ENCODE peak calls at places on chromosomes 16 and 17, in nine cellular contexts. One of them, this sample, is unnamed.

GRCh38 chr17:40075216-40076100 is 12.7 kb downstream of the THRA start:
- DNase-seq in HS-5: no peak
- DNase-seq in SW480: no peak
- DNase-seq in Caki2: peak
- DNase-seq in activated T-helper 1 cell treated with anti-CD3 and anti-CD28 coated beads, Interleukin-2, amount 50 U/mL, for 16 hours: peak
- DNase-seq in stimulated activated CD4-positive, alpha-beta T cell treated with anti-CD3 and anti-CD28 coated beads, Interleukin-1b, Interleukin-23, amount 100 ng/mL, for 1 hour: peak
- DNase-seq in fibroblast of pulmonary artery: peak
- DNase-seq in hypothalamus: peak
- DNase-seq in stimulated activated CD8-positive, alpha-beta memory T cell treated with anti-CD3 and anti-CD28 coated beads, Interleukin-2, amount 100 ng/mL, for 48 hours: no peak
- DNase-seq in this sample: peak

GRCh38 chr16:51812945-51813344 is 661.9 kb upstream of the SALL1 start:
- DNase-seq in fibroblast of pulmonary artery: no peak
- DNase-seq in hypothalamus: no peak
- DNase-seq in stimulated activated CD8-positive, alpha-beta memory T cell treated with anti-CD3 and anti-CD28 coated beads, Interleukin-2, amount 100 ng/mL, for 48 hours: no peak
- DNase-seq in Caki2: no peak
- DNase-seq in HS-5: no peak
- DNase-seq in activated T-helper 1 cell treated with anti-CD3 and anti-CD28 coated beads, Interleukin-2, amount 50 U/mL, for 16 hours: no peak
- DNase-seq in SW480: no peak
- DNase-seq in stimulated activated CD4-positive, alpha-beta T cell treated with anti-CD3 and anti-CD28 coated beads, Interleukin-1b, Interleukin-23, amount 100 ng/mL, for 1 hour: no peak
- DNase-seq in this sample: no peak

GRCh38 chr17:34242553-34242952 is 12.5 kb upstream of the CCL2 start:
- DNase-seq in Caki2: no peak
- DNase-seq in HS-5: no peak
- DNase-seq in fibroblast of pulmonary artery: no peak
- DNase-seq in stimulated activated CD8-positive, alpha-beta memory T cell treated with anti-CD3 and anti-CD28 coated beads, Interleukin-2, amount 100 ng/mL, for 48 hours: no peak
- DNase-seq in hypothalamus: no peak
- DNase-seq in SW480: no peak
- DNase-seq in activated T-helper 1 cell treated with anti-CD3 and anti-CD28 coated beads, Interleukin-2, amount 50 U/mL, for 16 hours: no peak
- DNase-seq in stimulated activated CD4-positive, alpha-beta T cell treated with anti-CD3 and anti-CD28 coated beads, Interleukin-1b, Interleukin-23, amount 100 ng/mL, for 1 hour: no peak
- DNase-seq in this sample: no peak

GRCh38 chr17:29115906-29116651 is 64.1 kb downstream of the MYO18A start:
- DNase-seq in stimulated activated CD8-positive, alpha-beta memory T cell treated with anti-CD3 and anti-CD28 coated beads, Interleukin-2, amount 100 ng/mL, for 48 hours: no peak
- DNase-seq in activated T-helper 1 cell treated with anti-CD3 and anti-CD28 coated beads, Interleukin-2, amount 50 U/mL, for 16 hours: no peak
- DNase-seq in HS-5: no peak
- DNase-seq in Caki2: peak
- DNase-seq in fibroblast of pulmonary artery: peak
- DNase-seq in hypothalamus: no peak
- DNase-seq in SW480: peak
- DNase-seq in stimulated activated CD4-positive, alpha-beta T cell treated with anti-CD3 and anti-CD28 coated beads, Interleukin-1b, Interleukin-23, amount 100 ng/mL, for 1 hour: peak
- DNase-seq in this sample: peak

GRCh38 chr17:32555611-32556310 is 69.0 kb downstream of the CDK5R1 start:
- DNase-seq in fibroblast of pulmonary artery: no peak
- DNase-seq in activated T-helper 1 cell treated with anti-CD3 and anti-CD28 coated beads, Interleukin-2, amount 50 U/mL, for 16 hours: no peak
- DNase-seq in hypothalamus: no peak
- DNase-seq in SW480: no peak
- DNase-seq in stimulated activated CD8-positive, alpha-beta memory T cell treated with anti-CD3 and anti-CD28 coated beads, Interleukin-2, amount 100 ng/mL, for 48 hours: no peak
- DNase-seq in HS-5: no peak
- DNase-seq in Caki2: no peak
- DNase-seq in stimulated activated CD4-positive, alpha-beta T cell treated with anti-CD3 and anti-CD28 coated beads, Interleukin-1b, Interleukin-23, amount 100 ng/mL, for 1 hour: no peak
- DNase-seq in this sample: no peak

GRCh38 chr17:4335185-4335584 is 31.3 kb downstream of the UBE2G1 start:
- DNase-seq in stimulated activated CD4-positive, alpha-beta T cell treated with anti-CD3 and anti-CD28 coated beads, Interleukin-1b, Interleukin-23, amount 100 ng/mL, for 1 hour: no peak
- DNase-seq in SW480: no peak
- DNase-seq in activated T-helper 1 cell treated with anti-CD3 and anti-CD28 coated beads, Interleukin-2, amount 50 U/mL, for 16 hours: no peak
- DNase-seq in stimulated activated CD8-positive, alpha-beta memory T cell treated with anti-CD3 and anti-CD28 coated beads, Interleukin-2, amount 100 ng/mL, for 48 hours: no peak
- DNase-seq in HS-5: no peak
- DNase-seq in fibroblast of pulmonary artery: no peak
- DNase-seq in Caki2: no peak
- DNase-seq in hypothalamus: no peak
- DNase-seq in this sample: no peak

GRCh38 chr17:61458000-61458399 is 5.8 kb downstream of the TBX4 start:
- DNase-seq in hypothalamus: no peak
- DNase-seq in activated T-helper 1 cell treated with anti-CD3 and anti-CD28 coated beads, Interleukin-2, amount 50 U/mL, for 16 hours: no peak
- DNase-seq in HS-5: no peak
- DNase-seq in stimulated activated CD4-positive, alpha-beta T cell treated with anti-CD3 and anti-CD28 coated beads, Interleukin-1b, Interleukin-23, amount 100 ng/mL, for 1 hour: no peak
- DNase-seq in Caki2: no peak
- DNase-seq in fibroblast of pulmonary artery: no peak
- DNase-seq in stimulated activated CD8-positive, alpha-beta memory T cell treated with anti-CD3 and anti-CD28 coated beads, Interleukin-2, amount 100 ng/mL, for 48 hours: no peak
- DNase-seq in SW480: no peak
- DNase-seq in this sample: no peak

GRCh38 chr17:45408611-45409421 is 23.9 kb downstream of the ARHGAP27 start:
- DNase-seq in fibroblast of pulmonary artery: no peak
- DNase-seq in hypothalamus: no peak
- DNase-seq in stimulated activated CD4-positive, alpha-beta T cell treated with anti-CD3 and anti-CD28 coated beads, Interleukin-1b, Interleukin-23, amount 100 ng/mL, for 1 hour: no peak
- DNase-seq in HS-5: no peak
- DNase-seq in Caki2: no peak
- DNase-seq in SW480: no peak
- DNase-seq in activated T-helper 1 cell treated with anti-CD3 and anti-CD28 coated beads, Interleukin-2, amount 50 U/mL, for 16 hours: no peak
- DNase-seq in stimulated activated CD8-positive, alpha-beta memory T cell treated with anti-CD3 and anti-CD28 coated beads, Interleukin-2, amount 100 ng/mL, for 48 hours: no peak
- DNase-seq in this sample: no peak

GRCh38 chr17:36514856-36515255 is 19.8 kb downstream of the MYO19 start:
- DNase-seq in fibroblast of pulmonary artery: no peak
- DNase-seq in activated T-helper 1 cell treated with anti-CD3 and anti-CD28 coated beads, Interleukin-2, amount 50 U/mL, for 16 hours: no peak
- DNase-seq in stimulated activated CD4-positive, alpha-beta T cell treated with anti-CD3 and anti-CD28 coated beads, Interleukin-1b, Interleukin-23, amount 100 ng/mL, for 1 hour: no peak
- DNase-seq in hypothalamus: no peak
- DNase-seq in SW480: no peak
- DNase-seq in stimulated activated CD8-positive, alpha-beta memory T cell treated with anti-CD3 and anti-CD28 coated beads, Interleukin-2, amount 100 ng/mL, for 48 hours: no peak
- DNase-seq in HS-5: no peak
- DNase-seq in Caki2: no peak
- DNase-seq in this sample: no peak

GRCh38 chr17:30369995-30370394 is 8.7 kb upstream of the CPD start:
- DNase-seq in stimulated activated CD4-positive, alpha-beta T cell treated with anti-CD3 and anti-CD28 coated beads, Interleukin-1b, Interleukin-23, amount 100 ng/mL, for 1 hour: no peak
- DNase-seq in Caki2: no peak
- DNase-seq in SW480: no peak
- DNase-seq in stimulated activated CD8-positive, alpha-beta memory T cell treated with anti-CD3 and anti-CD28 coated beads, Interleukin-2, amount 100 ng/mL, for 48 hours: no peak
- DNase-seq in activated T-helper 1 cell treated with anti-CD3 and anti-CD28 coated beads, Interleukin-2, amount 50 U/mL, for 16 hours: no peak
- DNase-seq in hypothalamus: no peak
- DNase-seq in HS-5: no peak
- DNase-seq in fibroblast of pulmonary artery: no peak
- DNase-seq in this sample: no peak

GRCh38 chr17:68507581-68507980 is 4.6 kb upstream of the PRKAR1A start:
- DNase-seq in HS-5: no peak
- DNase-seq in activated T-helper 1 cell treated with anti-CD3 and anti-CD28 coated beads, Interleukin-2, amount 50 U/mL, for 16 hours: no peak
- DNase-seq in stimulated activated CD8-positive, alpha-beta memory T cell treated with anti-CD3 and anti-CD28 coated beads, Interleukin-2, amount 100 ng/mL, for 48 hours: no peak
- DNase-seq in fibroblast of pulmonary artery: no peak
- DNase-seq in Caki2: no peak
- DNase-seq in stimulated activated CD4-positive, alpha-beta T cell treated with anti-CD3 and anti-CD28 coated beads, Interleukin-1b, Interleukin-23, amount 100 ng/mL, for 1 hour: no peak
- DNase-seq in SW480: no peak
- DNase-seq in hypothalamus: no peak
- DNase-seq in this sample: no peak

GRCh38 chr16:17275989-17276530 is 194.7 kb downstream of the XYLT1 start:
- DNase-seq in activated T-helper 1 cell treated with anti-CD3 and anti-CD28 coated beads, Interleukin-2, amount 50 U/mL, for 16 hours: no peak
- DNase-seq in HS-5: no peak
- DNase-seq in stimulated activated CD8-positive, alpha-beta memory T cell treated with anti-CD3 and anti-CD28 coated beads, Interleukin-2, amount 100 ng/mL, for 48 hours: no peak
- DNase-seq in SW480: no peak
- DNase-seq in fibroblast of pulmonary artery: no peak
- DNase-seq in Caki2: no peak
- DNase-seq in stimulated activated CD4-positive, alpha-beta T cell treated with anti-CD3 and anti-CD28 coated beads, Interleukin-1b, Interleukin-23, amount 100 ng/mL, for 1 hour: no peak
- DNase-seq in hypothalamus: no peak
- DNase-seq in this sample: no peak

GRCh38 chr17:31754239-31754945 is 104.7 kb downstream of the COPRS start:
- DNase-seq in hypothalamus: no peak
- DNase-seq in Caki2: peak
- DNase-seq in stimulated activated CD8-positive, alpha-beta memory T cell treated with anti-CD3 and anti-CD28 coated beads, Interleukin-2, amount 100 ng/mL, for 48 hours: no peak
- DNase-seq in activated T-helper 1 cell treated with anti-CD3 and anti-CD28 coated beads, Interleukin-2, amount 50 U/mL, for 16 hours: no peak
- DNase-seq in stimulated activated CD4-positive, alpha-beta T cell treated with anti-CD3 and anti-CD28 coated beads, Interleukin-1b, Interleukin-23, amount 100 ng/mL, for 1 hour: no peak
- DNase-seq in fibroblast of pulmonary artery: peak
- DNase-seq in HS-5: peak
- DNase-seq in SW480: no peak
- DNase-seq in this sample: no peak

GRCh38 chr17:12765544-12765943 is 23.8 kb upstream of the ARHGAP44 start:
- DNase-seq in stimulated activated CD4-positive, alpha-beta T cell treated with anti-CD3 and anti-CD28 coated beads, Interleukin-1b, Interleukin-23, amount 100 ng/mL, for 1 hour: no peak
- DNase-seq in stimulated activated CD8-positive, alpha-beta memory T cell treated with anti-CD3 and anti-CD28 coated beads, Interleukin-2, amount 100 ng/mL, for 48 hours: no peak
- DNase-seq in fibroblast of pulmonary artery: peak
- DNase-seq in SW480: peak
- DNase-seq in activated T-helper 1 cell treated with anti-CD3 and anti-CD28 coated beads, Interleukin-2, amount 50 U/mL, for 16 hours: no peak
- DNase-seq in hypothalamus: no peak
- DNase-seq in HS-5: peak
- DNase-seq in Caki2: peak
- DNase-seq in this sample: no peak

GRCh38 chr16:86572041-86572521 is 5.5 kb downstream of the FOXC2 start:
- DNase-seq in fibroblast of pulmonary artery: no peak
- DNase-seq in stimulated activated CD4-positive, alpha-beta T cell treated with anti-CD3 and anti-CD28 coated beads, Interleukin-1b, Interleukin-23, amount 100 ng/mL, for 1 hour: no peak
- DNase-seq in activated T-helper 1 cell treated with anti-CD3 and anti-CD28 coated beads, Interleukin-2, amount 50 U/mL, for 16 hours: no peak
- DNase-seq in stimulated activated CD8-positive, alpha-beta memory T cell treated with anti-CD3 and anti-CD28 coated beads, Interleukin-2, amount 100 ng/mL, for 48 hours: no peak
- DNase-seq in SW480: no peak
- DNase-seq in Caki2: no peak
- DNase-seq in HS-5: no peak
- DNase-seq in hypothalamus: no peak
- DNase-seq in this sample: no peak

GRCh38 chr17:382644-383533 is 30.3 kb upstream of the RPH3AL start:
- DNase-seq in stimulated activated CD8-positive, alpha-beta memory T cell treated with anti-CD3 and anti-CD28 coated beads, Interleukin-2, amount 100 ng/mL, for 48 hours: no peak
- DNase-seq in Caki2: peak
- DNase-seq in hypothalamus: no peak
- DNase-seq in SW480: no peak
- DNase-seq in HS-5: no peak
- DNase-seq in stimulated activated CD4-positive, alpha-beta T cell treated with anti-CD3 and anti-CD28 coated beads, Interleukin-1b, Interleukin-23, amount 100 ng/mL, for 1 hour: no peak
- DNase-seq in fibroblast of pulmonary artery: peak
- DNase-seq in activated T-helper 1 cell treated with anti-CD3 and anti-CD28 coated beads, Interleukin-2, amount 50 U/mL, for 16 hours: no peak
- DNase-seq in this sample: peak

GRCh38 chr16:71303938-71304337 is 14.7 kb upstream of the CMTR2 start:
- DNase-seq in HS-5: no peak
- DNase-seq in hypothalamus: no peak
- DNase-seq in fibroblast of pulmonary artery: no peak
- DNase-seq in activated T-helper 1 cell treated with anti-CD3 and anti-CD28 coated beads, Interleukin-2, amount 50 U/mL, for 16 hours: no peak
- DNase-seq in Caki2: no peak
- DNase-seq in stimulated activated CD4-positive, alpha-beta T cell treated with anti-CD3 and anti-CD28 coated beads, Interleukin-1b, Interleukin-23, amount 100 ng/mL, for 1 hour: no peak
- DNase-seq in SW480: peak
- DNase-seq in stimulated activated CD8-positive, alpha-beta memory T cell treated with anti-CD3 and anti-CD28 coated beads, Interleukin-2, amount 100 ng/mL, for 48 hours: no peak
- DNase-seq in this sample: no peak

GRCh38 chr16:28616636-28617035 is 6.8 kb upstream of the SULT1A1 start:
- DNase-seq in fibroblast of pulmonary artery: no peak
- DNase-seq in Caki2: no peak
- DNase-seq in stimulated activated CD4-positive, alpha-beta T cell treated with anti-CD3 and anti-CD28 coated beads, Interleukin-1b, Interleukin-23, amount 100 ng/mL, for 1 hour: no peak
- DNase-seq in activated T-helper 1 cell treated with anti-CD3 and anti-CD28 coated beads, Interleukin-2, amount 50 U/mL, for 16 hours: no peak
- DNase-seq in HS-5: no peak
- DNase-seq in stimulated activated CD8-positive, alpha-beta memory T cell treated with anti-CD3 and anti-CD28 coated beads, Interleukin-2, amount 100 ng/mL, for 48 hours: no peak
- DNase-seq in hypothalamus: no peak
- DNase-seq in SW480: no peak
- DNase-seq in this sample: no peak

GRCh38 chr17:51124641-51125503 is 4.2 kb upstream of the SPAG9 start:
- DNase-seq in stimulated activated CD4-positive, alpha-beta T cell treated with anti-CD3 and anti-CD28 coated beads, Interleukin-1b, Interleukin-23, amount 100 ng/mL, for 1 hour: no peak
- DNase-seq in hypothalamus: no peak
- DNase-seq in activated T-helper 1 cell treated with anti-CD3 and anti-CD28 coated beads, Interleukin-2, amount 50 U/mL, for 16 hours: no peak
- DNase-seq in Caki2: peak
- DNase-seq in fibroblast of pulmonary artery: no peak
- DNase-seq in HS-5: no peak
- DNase-seq in stimulated activated CD8-positive, alpha-beta memory T cell treated with anti-CD3 and anti-CD28 coated beads, Interleukin-2, amount 100 ng/mL, for 48 hours: no peak
- DNase-seq in SW480: no peak
- DNase-seq in this sample: no peak

GRCh38 chr16:30185141-30185682 is 1.8 kb downstream of the CORO1A start:
- DNase-seq in Caki2: no peak
- DNase-seq in activated T-helper 1 cell treated with anti-CD3 and anti-CD28 coated beads, Interleukin-2, amount 50 U/mL, for 16 hours: no peak
- DNase-seq in HS-5: no peak
- DNase-seq in stimulated activated CD8-positive, alpha-beta memory T cell treated with anti-CD3 and anti-CD28 coated beads, Interleukin-2, amount 100 ng/mL, for 48 hours: peak
- DNase-seq in hypothalamus: no peak
- DNase-seq in fibroblast of pulmonary artery: no peak
- DNase-seq in SW480: no peak
- DNase-seq in stimulated activated CD4-positive, alpha-beta T cell treated with anti-CD3 and anti-CD28 coated beads, Interleukin-1b, Interleukin-23, amount 100 ng/mL, for 1 hour: peak
- DNase-seq in this sample: no peak

GRCh38 chr16:51839697-51840462 is 688.8 kb upstream of the SALL1 start:
- DNase-seq in hypothalamus: no peak
- DNase-seq in fibroblast of pulmonary artery: peak
- DNase-seq in activated T-helper 1 cell treated with anti-CD3 and anti-CD28 coated beads, Interleukin-2, amount 50 U/mL, for 16 hours: no peak
- DNase-seq in stimulated activated CD4-positive, alpha-beta T cell treated with anti-CD3 and anti-CD28 coated beads, Interleukin-1b, Interleukin-23, amount 100 ng/mL, for 1 hour: no peak
- DNase-seq in stimulated activated CD8-positive, alpha-beta memory T cell treated with anti-CD3 and anti-CD28 coated beads, Interleukin-2, amount 100 ng/mL, for 48 hours: no peak
- DNase-seq in HS-5: no peak
- DNase-seq in SW480: peak
- DNase-seq in Caki2: peak
- DNase-seq in this sample: no peak

GRCh38 chr16:26530584-26531289 is 536.0 kb upstream of the C16orf82 start:
- DNase-seq in stimulated activated CD4-positive, alpha-beta T cell treated with anti-CD3 and anti-CD28 coated beads, Interleukin-1b, Interleukin-23, amount 100 ng/mL, for 1 hour: no peak
- DNase-seq in stimulated activated CD8-positive, alpha-beta memory T cell treated with anti-CD3 and anti-CD28 coated beads, Interleukin-2, amount 100 ng/mL, for 48 hours: no peak
- DNase-seq in SW480: no peak
- DNase-seq in Caki2: no peak
- DNase-seq in hypothalamus: no peak
- DNase-seq in fibroblast of pulmonary artery: no peak
- DNase-seq in activated T-helper 1 cell treated with anti-CD3 and anti-CD28 coated beads, Interleukin-2, amount 50 U/mL, for 16 hours: no peak
- DNase-seq in HS-5: no peak
- DNase-seq in this sample: no peak

GRCh38 chr17:34886831-34887230 is 74.4 kb downstream of the CCT6B start:
- DNase-seq in HS-5: no peak
- DNase-seq in hypothalamus: no peak
- DNase-seq in stimulated activated CD8-positive, alpha-beta memory T cell treated with anti-CD3 and anti-CD28 coated beads, Interleukin-2, amount 100 ng/mL, for 48 hours: no peak
- DNase-seq in activated T-helper 1 cell treated with anti-CD3 and anti-CD28 coated beads, Interleukin-2, amount 50 U/mL, for 16 hours: no peak
- DNase-seq in Caki2: no peak
- DNase-seq in SW480: no peak
- DNase-seq in fibroblast of pulmonary artery: no peak
- DNase-seq in stimulated activated CD4-positive, alpha-beta T cell treated with anti-CD3 and anti-CD28 coated beads, Interleukin-1b, Interleukin-23, amount 100 ng/mL, for 1 hour: no peak
- DNase-seq in this sample: no peak

GRCh38 chr17:47810200-47810821 is 11.3 kb downstream of the OSBPL7 start:
- DNase-seq in hypothalamus: no peak
- DNase-seq in SW480: peak
- DNase-seq in activated T-helper 1 cell treated with anti-CD3 and anti-CD28 coated beads, Interleukin-2, amount 50 U/mL, for 16 hours: no peak
- DNase-seq in stimulated activated CD8-positive, alpha-beta memory T cell treated with anti-CD3 and anti-CD28 coated beads, Interleukin-2, amount 100 ng/mL, for 48 hours: no peak
- DNase-seq in stimulated activated CD4-positive, alpha-beta T cell treated with anti-CD3 and anti-CD28 coated beads, Interleukin-1b, Interleukin-23, amount 100 ng/mL, for 1 hour: no peak
- DNase-seq in Caki2: peak
- DNase-seq in fibroblast of pulmonary artery: peak
- DNase-seq in HS-5: peak
- DNase-seq in this sample: no peak

GRCh38 chr17:29143894-29144293 is 36.3 kb downstream of the MYO18A start:
- DNase-seq in HS-5: no peak
- DNase-seq in SW480: peak
- DNase-seq in fibroblast of pulmonary artery: no peak
- DNase-seq in stimulated activated CD4-positive, alpha-beta T cell treated with anti-CD3 and anti-CD28 coated beads, Interleukin-1b, Interleukin-23, amount 100 ng/mL, for 1 hour: no peak
- DNase-seq in activated T-helper 1 cell treated with anti-CD3 and anti-CD28 coated beads, Interleukin-2, amount 50 U/mL, for 16 hours: no peak
- DNase-seq in hypothalamus: no peak
- DNase-seq in stimulated activated CD8-positive, alpha-beta memory T cell treated with anti-CD3 and anti-CD28 coated beads, Interleukin-2, amount 100 ng/mL, for 48 hours: no peak
- DNase-seq in Caki2: peak
- DNase-seq in this sample: peak

GRCh38 chr16:12063004-12063395 is 86.5 kb downstream of the SNX29 start:
- DNase-seq in HS-5: no peak
- DNase-seq in activated T-helper 1 cell treated with anti-CD3 and anti-CD28 coated beads, Interleukin-2, amount 50 U/mL, for 16 hours: no peak
- DNase-seq in SW480: no peak
- DNase-seq in Caki2: no peak
- DNase-seq in stimulated activated CD4-positive, alpha-beta T cell treated with anti-CD3 and anti-CD28 coated beads, Interleukin-1b, Interleukin-23, amount 100 ng/mL, for 1 hour: no peak
- DNase-seq in hypothalamus: no peak
- DNase-seq in fibroblast of pulmonary artery: no peak
- DNase-seq in stimulated activated CD8-positive, alpha-beta memory T cell treated with anti-CD3 and anti-CD28 coated beads, Interleukin-2, amount 100 ng/mL, for 48 hours: no peak
- DNase-seq in this sample: no peak

GRCh38 chr17:41777157-41777578 is 9.3 kb downstream of the JUP start:
- DNase-seq in SW480: peak
- DNase-seq in fibroblast of pulmonary artery: no peak
- DNase-seq in activated T-helper 1 cell treated with anti-CD3 and anti-CD28 coated beads, Interleukin-2, amount 50 U/mL, for 16 hours: no peak
- DNase-seq in hypothalamus: no peak
- DNase-seq in stimulated activated CD8-positive, alpha-beta memory T cell treated with anti-CD3 and anti-CD28 coated beads, Interleukin-2, amount 100 ng/mL, for 48 hours: no peak
- DNase-seq in stimulated activated CD4-positive, alpha-beta T cell treated with anti-CD3 and anti-CD28 coated beads, Interleukin-1b, Interleukin-23, amount 100 ng/mL, for 1 hour: no peak
- DNase-seq in HS-5: no peak
- DNase-seq in Caki2: peak
- DNase-seq in this sample: peak

GRCh38 chr17:72270530-72270929 is 149.7 kb downstream of the SOX9 start:
- DNase-seq in activated T-helper 1 cell treated with anti-CD3 and anti-CD28 coated beads, Interleukin-2, amount 50 U/mL, for 16 hours: no peak
- DNase-seq in HS-5: peak
- DNase-seq in Caki2: no peak
- DNase-seq in fibroblast of pulmonary artery: peak
- DNase-seq in SW480: no peak
- DNase-seq in stimulated activated CD8-positive, alpha-beta memory T cell treated with anti-CD3 and anti-CD28 coated beads, Interleukin-2, amount 100 ng/mL, for 48 hours: no peak
- DNase-seq in stimulated activated CD4-positive, alpha-beta T cell treated with anti-CD3 and anti-CD28 coated beads, Interleukin-1b, Interleukin-23, amount 100 ng/mL, for 1 hour: no peak
- DNase-seq in hypothalamus: no peak
- DNase-seq in this sample: no peak

GRCh38 chr17:63929860-63930766 is 2.0 kb downstream of the CD79B start:
- DNase-seq in stimulated activated CD4-positive, alpha-beta T cell treated with anti-CD3 and anti-CD28 coated beads, Interleukin-1b, Interleukin-23, amount 100 ng/mL, for 1 hour: no peak
- DNase-seq in SW480: no peak
- DNase-seq in stimulated activated CD8-positive, alpha-beta memory T cell treated with anti-CD3 and anti-CD28 coated beads, Interleukin-2, amount 100 ng/mL, for 48 hours: no peak
- DNase-seq in hypothalamus: no peak
- DNase-seq in Caki2: no peak
- DNase-seq in HS-5: no peak
- DNase-seq in activated T-helper 1 cell treated with anti-CD3 and anti-CD28 coated beads, Interleukin-2, amount 50 U/mL, for 16 hours: no peak
- DNase-seq in fibroblast of pulmonary artery: no peak
- DNase-seq in this sample: no peak

GRCh38 chr16:29011112-29011511 is 26.3 kb downstream of the LAT start:
- DNase-seq in activated T-helper 1 cell treated with anti-CD3 and anti-CD28 coated beads, Interleukin-2, amount 50 U/mL, for 16 hours: no peak
- DNase-seq in stimulated activated CD8-positive, alpha-beta memory T cell treated with anti-CD3 and anti-CD28 coated beads, Interleukin-2, amount 100 ng/mL, for 48 hours: no peak
- DNase-seq in HS-5: no peak
- DNase-seq in stimulated activated CD4-positive, alpha-beta T cell treated with anti-CD3 and anti-CD28 coated beads, Interleukin-1b, Interleukin-23, amount 100 ng/mL, for 1 hour: no peak
- DNase-seq in fibroblast of pulmonary artery: no peak
- DNase-seq in hypothalamus: no peak
- DNase-seq in SW480: no peak
- DNase-seq in Caki2: no peak
- DNase-seq in this sample: peak

GRCh38 chr17:76080934-76081287 is 1.9 kb downstream of the ZACN start:
- DNase-seq in stimulated activated CD4-positive, alpha-beta T cell treated with anti-CD3 and anti-CD28 coated beads, Interleukin-1b, Interleukin-23, amount 100 ng/mL, for 1 hour: no peak
- DNase-seq in Caki2: no peak
- DNase-seq in stimulated activated CD8-positive, alpha-beta memory T cell treated with anti-CD3 and anti-CD28 coated beads, Interleukin-2, amount 100 ng/mL, for 48 hours: no peak
- DNase-seq in HS-5: no peak
- DNase-seq in fibroblast of pulmonary artery: no peak
- DNase-seq in activated T-helper 1 cell treated with anti-CD3 and anti-CD28 coated beads, Interleukin-2, amount 50 U/mL, for 16 hours: no peak
- DNase-seq in SW480: no peak
- DNase-seq in hypothalamus: no peak
- DNase-seq in this sample: no peak